ENCODE peak calls at places on chromosome 10, in four cellular contexts. V, T, N and Z are unnamed samples.
A peak's percentile ranks its signal among the peaks of the same experiment; 100 is the strongest.

GRCh38 chr10:27372095-27372494 is 131.5 kb upstream of the ACBD5 start:
- DNase-seq in V (no peak), T (no peak), N (no peak), Z (no peak)

GRCh38 chr10:13102002-13102794 is 2.2 kb downstream of the OPTN start:
- DNase-seq in V (no peak), T (peak; percentile 26), N (no peak), Z (no peak)

GRCh38 chr10:114103286-114103685 is 59.6 kb downstream of the ADRB1 start:
- DNase-seq in V (peak; percentile 29), T (peak; percentile 67), N (peak; percentile 23), Z (peak; percentile 68)

GRCh38 chr10:3780766-3781457 is 4.1 kb downstream of the KLF6 start:
- DNase-seq in V (no peak), T (peak; percentile 14), N (no peak), Z (no peak)

GRCh38 chr10:8037199-8037801 is 17.2 kb upstream of the GATA3 start:
- DNase-seq in V (no peak), T (no peak), N (no peak), Z (no peak)

GRCh38 chr10:35265435-35265834 is 70.9 kb upstream of the CCNY start:
- DNase-seq in V (no peak), T (no peak), N (no peak), Z (no peak)

GRCh38 chr10:24722676-24723385 is 856 bp downstream of the ARHGAP21 start:
- DNase-seq in V (peak; percentile 64), T (peak; percentile 40), N (no peak), Z (peak; percentile 84)

GRCh38 chr10:42553064-42553407 is 85.3 kb downstream of the ZNF33B start:
- DNase-seq in V (no peak), T (no peak), N (no peak), Z (no peak)

GRCh38 chr10:8301831-8302230 is 247.3 kb downstream of the GATA3 start:
- DNase-seq in V (no peak), T (no peak), N (no peak), Z (peak; percentile 28)

GRCh38 chr10:124064158-124064603 is 29.2 kb downstream of the CHST15 start:
- DNase-seq in V (no peak), T (no peak), N (no peak), Z (no peak)

GRCh38 chr10:34861293-34862004 is 46.4 kb upstream of the PARD3 start:
- DNase-seq in V (no peak), T (peak; percentile 40), N (no peak), Z (no peak)

GRCh38 chr10:61992683-61993629 is 91.5 kb downstream of the ARID5B start:
- DNase-seq in V (no peak), T (peak; percentile 88), N (peak; percentile 42), Z (peak; percentile 23)

GRCh38 chr10:83076443-83076842 is 1062.9 kb upstream of the GHITM start:
- DNase-seq in V (no peak), T (no peak), N (no peak), Z (no peak)

GRCh38 chr10:63483983-63484382 is 18.2 kb upstream of the JMJD1C start:
- DNase-seq in V (no peak), T (no peak), N (no peak), Z (no peak)

GRCh38 chr10:97584060-97584797 is at the start of gene HOGA1:
- DNase-seq in V (no peak), T (peak; percentile 55), N (no peak), Z (peak; percentile 89)

GRCh38 chr10:128373071-128373749 is 247.0 kb upstream of the MKI67 start:
- DNase-seq in V (no peak), T (no peak), N (peak; percentile 34), Z (no peak)

GRCh38 chr10:86944471-86944870 is 12.9 kb downstream of the MMRN2 start:
- DNase-seq in V (no peak), T (peak; percentile 20), N (no peak), Z (no peak)

GRCh38 chr10:113103131-113103830 is 153.2 kb downstream of the TCF7L2 start:
- DNase-seq in V (no peak), T (peak; percentile 28), N (no peak), Z (no peak)

GRCh38 chr10:103069453-103070331 is 123.4 kb downstream of the NT5C2 start:
- DNase-seq in V (peak; percentile 69), T (peak; percentile 68), N (peak; percentile 46), Z (peak; percentile 77)

GRCh38 chr10:91796332-91797076 is 1.7 kb upstream of the TNKS2 start:
- DNase-seq in V (peak; percentile 55), T (no peak), N (peak; percentile 64), Z (no peak)

GRCh38 chr10:43922335-43923280 is 273.9 kb upstream of the ZNF32 start:
- DNase-seq in V (no peak), T (no peak), N (no peak), Z (no peak)

GRCh38 chr10:76998451-76998850 is 639.2 kb downstream of the KCNMA1 start:
- DNase-seq in V (no peak), T (no peak), N (no peak), Z (no peak)
- TF ChIP-seq RCOR1 in V (no peak), T (no peak), N (no peak), Z (no peak)

GRCh38 chr10:17519457-17519856 is 65.1 kb upstream of the ST8SIA6 start:
- DNase-seq in V (no peak), T (no peak), N (no peak), Z (no peak)
- H3K4me2 ChIP-seq in V (no peak overlapping the region), T (no peak overlapping the region), N (no peak overlapping the region), Z (no peak overlapping the region)

GRCh38 chr10:121595806-121596667 is 2.2 kb downstream of the FGFR2 start:
- DNase-seq in V (no peak), T (no peak), N (no peak), Z (no peak)
- H2AFZ ChIP-seq in V (no peak overlapping the region), T (no peak overlapping the region), N (no peak overlapping the region), Z (no peak overlapping the region)

GRCh38 chr10:21525367-21526183 is at the start of gene SKIDA1:
- DNase-seq in V (peak; percentile 94), T (peak; percentile 86), N (no peak), Z (peak; percentile 86)

GRCh38 chr10:21524131-21524525 is 1.4 kb downstream of the SKIDA1 start:
- DNase-seq in V (no peak), T (no peak), N (no peak), Z (no peak)

GRCh38 chr10:21526184-21526951 is 886 bp upstream of the SKIDA1 start:
- DNase-seq in V (peak; percentile 85), T (peak; percentile 64), N (no peak), Z (peak; percentile 78)

GRCh38 chr10:21523557-21524008 is 1.9 kb downstream of the SKIDA1 start:
- DNase-seq in V (peak; percentile 61), T (peak; percentile 54), N (no peak), Z (no peak)

DNA sequence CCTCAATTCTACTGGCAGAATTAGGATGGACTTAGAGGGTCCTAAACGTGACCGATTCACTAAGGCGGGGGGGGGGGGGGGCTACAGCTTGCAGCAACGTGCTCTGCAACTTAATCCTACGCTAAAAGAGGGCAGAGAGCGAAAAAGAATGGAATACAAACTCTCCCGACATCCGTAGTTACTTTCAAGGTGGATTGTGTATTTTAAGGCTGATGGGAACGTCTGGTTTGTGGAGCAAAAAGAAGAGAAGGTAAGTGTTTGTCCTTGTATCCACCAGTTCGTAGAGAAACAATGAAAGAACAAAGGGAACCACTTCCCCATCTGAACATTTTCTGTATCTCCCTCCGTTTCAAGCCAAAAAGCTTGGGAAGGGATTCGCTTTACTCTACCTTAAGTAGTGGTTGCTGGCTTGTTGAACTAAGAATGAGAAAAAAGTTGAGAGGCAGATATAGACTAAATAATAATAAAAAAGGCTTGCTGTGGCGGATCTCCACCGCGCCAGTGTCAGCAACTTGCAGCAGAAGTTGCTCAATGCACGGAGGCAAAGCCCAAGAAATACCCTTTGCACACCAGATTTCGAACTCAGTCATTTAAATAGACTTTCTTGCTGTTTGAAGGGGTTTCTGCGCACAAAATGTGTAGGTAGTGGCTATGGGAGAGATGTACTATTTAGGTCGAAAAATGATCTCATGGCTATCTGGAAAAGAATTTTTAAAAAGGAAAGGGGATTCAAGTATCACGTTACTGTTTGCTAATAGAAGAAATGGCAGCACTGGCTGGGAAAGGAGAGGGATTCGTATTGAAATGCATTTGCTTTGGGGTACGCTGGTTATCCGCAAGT is 736 bp downstream of the SKIDA1 start:
- DNase-seq in V (peak; percentile 47), T (peak; percentile 67), N (no peak), Z (no peak)
- TF ChIP-seq RCOR1 in V (no peak), T (no peak), N (no peak), Z (no peak)

DNA sequence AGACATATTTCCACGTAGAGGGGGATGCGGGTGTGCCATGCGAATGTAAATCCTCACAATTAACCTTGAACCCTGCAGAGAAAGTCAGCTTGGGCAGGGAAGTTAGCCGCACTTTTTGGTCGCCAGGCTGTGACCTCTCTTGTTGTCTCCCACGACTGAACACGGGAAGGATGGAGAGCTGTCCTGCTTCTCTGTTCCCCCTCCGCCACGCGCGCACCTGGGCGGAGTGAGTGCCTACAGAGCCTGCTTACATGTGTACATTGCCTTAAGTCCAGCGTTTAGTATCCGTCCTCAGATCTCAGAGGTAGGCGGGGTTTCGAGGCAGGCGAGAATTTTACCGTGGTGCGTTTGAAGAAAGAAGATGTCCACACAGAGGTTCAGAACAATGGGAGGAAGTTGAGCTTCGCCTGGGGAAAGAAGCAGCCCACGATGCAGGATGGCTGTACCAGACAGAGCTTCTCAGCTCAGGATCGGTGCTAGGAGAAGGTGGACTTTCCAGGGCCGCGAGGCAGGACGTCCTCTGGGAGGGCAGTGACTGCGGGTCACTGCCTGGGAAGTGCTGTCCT is 482 bp upstream of the ERCC6 start:
- DNase-seq in V (peak; percentile 71), T (peak; percentile 52), N (no peak), Z (peak; percentile 50)
- H3K4me2 ChIP-seq in V (peak overlapping the region; percentile 97), T (peak overlapping the region; percentile 90), N (peak overlapping the region; percentile 96), Z (peak overlapping the region; percentile 90)